ENCODE peak calls at places on chromosomes 3 and 15, in nine cellular contexts. T, Z, U, H, M, S, A, D and J are unnamed samples.

GRCh38 chr15:87871738-87872315 is 384.7 kb downstream of the NTRK3 start:
- DNase-seq in T (no peak), Z (no peak), U (no peak), H (no peak), M (no peak), S (no peak), A (no peak), D (no peak), J (no peak)

GRCh38 chr15:81185896-81186295 is 10.8 kb upstream of the IL16 start:
- DNase-seq in T (no peak), Z (no peak), U (no peak), H (no peak), M (no peak), S (no peak), A (no peak), D (no peak), J (no peak)

GRCh38 chr15:70856177-70856883 is 2.4 kb upstream of the LARP6 start:
- DNase-seq in T (peak; percentile 89), Z (no peak), U (no peak), H (no peak), M (no peak), S (no peak), A (no peak), D (no peak), J (peak; percentile 17)

GRCh38 chr15:73956276-73957086 is 30.2 kb downstream of the LOXL1 start:
- DNase-seq in T (peak; percentile 98), Z (no peak), U (no peak), H (no peak), M (no peak), S (peak; percentile 55), A (peak; percentile 4), D (peak; percentile 78), J (peak; percentile 68)

GRCh38 chr15:85733415-85733814 is 61.3 kb downstream of the KLHL25 start:
- DNase-seq in T (no peak), Z (no peak), U (no peak), H (no peak), M (no peak), S (no peak), A (no peak), D (no peak), J (no peak)

GRCh38 chr3:31066999-31067398 is 172.5 kb upstream of the GADL1 start:
- DNase-seq in T (peak; percentile 13), Z (peak; percentile 14), U (no peak), H (no peak), M (no peak), S (no peak), A (peak; percentile 76), D (peak; percentile 74), J (peak; percentile 89)

GRCh38 chr15:92059036-92059970 is 205.8 kb downstream of the SLCO3A1 start:
- DNase-seq in T (peak; percentile 56), Z (no peak), U (no peak), H (no peak), M (no peak), S (no peak), A (no peak), D (no peak), J (no peak)

GRCh38 chr3:16522820-16523219 is 9.3 kb upstream of the RFTN1 start:
- DNase-seq in T (no peak), Z (no peak), U (no peak), H (no peak), M (no peak), S (no peak), A (no peak), D (no peak), J (no peak)

GRCh38 chr15:33027636-33028035 is 166.9 kb downstream of the FMN1 start:
- DNase-seq in T (no peak), Z (no peak), U (no peak), H (no peak), M (no peak), S (no peak), A (no peak), D (no peak), J (no peak)

GRCh38 chr15:93553167-93553566 is 464.2 kb upstream of the RGMA start:
- DNase-seq in T (no peak), Z (no peak), U (no peak), H (no peak), M (no peak), S (no peak), A (no peak), D (no peak), J (no peak)

GRCh38 chr3:113287818-113288648 is 76.7 kb downstream of the BOC start:
- DNase-seq in T (no peak), Z (peak; percentile 62), U (peak; percentile 75), H (no peak), M (peak; percentile 48), S (no peak), A (peak; percentile 77), D (peak; percentile 77), J (no peak)

GRCh38 chr15:77455696-77456293 is 35.1 kb downstream of the HMG20A start:
- DNase-seq in T (peak; percentile 44), Z (no peak), U (no peak), H (no peak), M (no peak), S (no peak), A (peak; percentile 7), D (peak; percentile 90), J (no peak)

GRCh38 chr3:69776926-69777581 is 37.8 kb downstream of the MITF start:
- DNase-seq in T (no peak), Z (no peak), U (no peak), H (no peak), M (no peak), S (no peak), A (no peak), D (no peak), J (no peak)

GRCh38 chr3:51063074-51063473 is 322.0 kb upstream of the MANF start:
- DNase-seq in T (no peak), Z (no peak), U (peak; percentile 3), H (no peak), M (peak; percentile 35), S (no peak), A (peak; percentile 5), D (no peak), J (no peak)

GRCh38 chr3:172280406-172281051 is 167.7 kb downstream of the GHSR start:
- DNase-seq in T (no peak), Z (no peak), U (no peak), H (no peak), M (no peak), S (no peak), A (peak; percentile 34), D (peak; percentile 86), J (peak; percentile 85)

GRCh38 chr15:81485806-81486205 is 111.8 kb upstream of the TMC3 start:
- DNase-seq in T (no peak), Z (no peak), U (no peak), H (no peak), M (no peak), S (no peak), A (no peak), D (no peak), J (no peak)

GRCh38 chr15:22980189-22981136 is at the start of gene CYFIP1:
- DNase-seq in T (peak; percentile 100), Z (peak; percentile 92), U (peak; percentile 87), H (peak; percentile 79), M (peak; percentile 34), S (peak; percentile 83), A (peak; percentile 94), D (peak; percentile 90), J (peak; percentile 76)

DNA sequence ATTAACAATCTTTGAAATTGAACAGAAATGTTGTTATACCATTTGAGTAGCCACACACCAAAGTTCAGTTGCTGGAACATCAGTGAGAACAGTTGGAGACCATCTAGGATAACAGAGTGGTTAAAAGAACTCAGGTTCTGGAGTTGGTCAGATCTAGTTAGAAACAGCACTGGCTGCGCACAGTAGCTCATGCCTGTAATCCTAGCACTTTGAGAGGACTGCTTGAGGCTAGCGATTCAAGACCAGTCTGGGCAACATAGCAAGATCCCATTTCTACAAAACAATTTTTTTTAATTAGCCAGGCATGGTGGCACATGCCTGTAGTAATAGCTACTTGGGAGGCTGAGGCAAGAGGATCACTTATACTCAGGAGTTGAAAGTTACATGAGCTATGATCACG is 7.6 kb upstream of the PKM start:
- DNase-seq in T (no peak), Z (no peak), U (no peak), H (no peak), M (no peak), S (no peak), A (no peak), D (no peak), J (no peak)
- H3K27ac ChIP-seq in T (peak overlapping the region; percentile 97), Z (no peak overlapping the region), U (no peak overlapping the region), H (no peak overlapping the region), M (no peak overlapping the region), S (no peak overlapping the region), A (no peak overlapping the region), D (peak overlapping the region; percentile 17), J (peak overlapping the region; percentile 90)

DNA sequence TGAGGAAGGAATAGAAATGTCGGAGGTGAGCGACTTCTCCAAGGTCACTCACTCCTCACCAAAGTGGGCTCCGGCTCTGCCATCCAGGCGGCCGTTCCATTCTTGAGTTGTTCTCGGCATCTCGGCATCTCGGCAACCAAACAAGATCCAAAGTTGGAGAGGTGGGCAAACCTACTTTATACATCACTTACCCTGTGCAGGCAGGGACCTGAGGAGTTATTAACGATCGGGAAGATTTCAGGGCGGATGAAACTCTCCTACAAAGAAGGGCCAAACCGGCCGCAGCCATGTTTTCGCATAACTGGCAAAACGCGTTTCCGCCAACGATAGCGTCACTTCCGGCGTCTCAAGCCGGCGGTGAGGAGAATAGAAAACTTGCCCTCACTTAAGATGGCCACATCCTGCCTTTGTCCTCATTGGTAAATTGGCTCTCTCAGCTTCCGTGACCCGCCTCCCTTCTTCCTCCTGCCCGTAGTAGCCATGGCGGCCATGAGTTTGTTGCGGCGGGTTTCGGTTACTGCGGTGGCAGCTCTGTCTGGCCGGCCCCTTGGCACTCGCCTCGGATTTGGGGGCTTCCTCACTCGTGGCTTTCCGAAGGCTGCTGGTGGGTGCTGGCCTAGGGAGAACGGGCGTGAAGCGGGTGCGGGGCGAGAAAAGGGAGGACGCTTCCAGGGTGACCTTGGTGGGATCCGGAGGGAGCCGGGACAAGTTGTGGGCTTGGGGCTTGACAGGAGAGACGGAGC is at the start of the genes MRPL47 and NDUFB5:
- DNase-seq in T (peak; percentile 94), Z (peak; percentile 93), U (peak; percentile 97), H (peak; percentile 94), M (peak; percentile 90), S (peak; percentile 92), A (peak; percentile 96), D (peak; percentile 98), J (peak; percentile 90)
- H3K27me3 ChIP-seq in T (no peaks in the 10 kb centered on the region), Z (no peaks in the 10 kb centered on the region), U (no peaks in the 10 kb centered on the region), H (no peaks in the 10 kb centered on the region), M (no peaks in the 10 kb centered on the region), S (no peaks in the 10 kb centered on the region), A (no peaks in the 10 kb centered on the region), D (no peaks in the 10 kb centered on the region), J (no peaks in the 10 kb centered on the region)

DNA sequence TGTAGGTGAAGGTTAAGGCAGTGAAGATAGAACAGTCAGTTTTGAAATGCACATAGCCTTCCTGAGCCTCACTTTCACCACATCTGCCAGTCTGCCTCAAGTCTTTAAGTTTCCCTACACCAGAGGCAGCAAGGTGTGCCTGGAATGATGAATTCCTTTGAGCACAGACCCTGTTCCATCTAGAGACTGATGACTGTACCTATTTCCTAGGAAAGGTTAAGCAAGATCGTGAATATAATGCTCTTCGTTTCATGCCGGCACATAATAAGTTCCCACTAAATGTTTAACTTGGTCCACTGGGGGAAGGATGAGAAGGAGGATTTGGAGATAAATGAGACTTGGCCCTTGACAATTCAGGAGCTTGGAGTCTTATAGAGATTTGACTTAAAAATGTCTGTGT is 141.9 kb downstream of the LPP start:
- DNase-seq in T (no peak), Z (no peak), U (no peak), H (no peak), M (no peak), S (no peak), A (no peak), D (no peak), J (no peak)
- H3K27ac ChIP-seq in T (peak overlapping the region; percentile 96), Z (peak overlapping the region; percentile 88), U (no peak overlapping the region), H (no peak overlapping the region), M (no peak overlapping the region), S (peak overlapping the region; percentile 86), A (peak overlapping the region; percentile 89), D (peak overlapping the region; percentile 82), J (no peak overlapping the region)

GRCh38 chr3:58639001-58639400 is 27.6 kb downstream of the FAM3D start:
- DNase-seq in T (peak; percentile 85), Z (no peak), U (no peak), H (no peak), M (no peak), S (no peak), A (no peak), D (peak; percentile 30), J (no peak)
- H3K27me3 ChIP-seq in T (no peaks in the 10 kb centered on the region), Z (no peaks in the 10 kb centered on the region), U (peaks cover 35% of the 10 kb centered on the region), H (peaks cover 10% of the 10 kb centered on the region), M (no peaks in the 10 kb centered on the region), S (no peaks in the 10 kb centered on the region), A (no peaks in the 10 kb centered on the region), D (peaks cover 6% of the 10 kb centered on the region), J (no peaks in the 10 kb centered on the region)